ENCODE peak calls at places on chromosome 19, in nine cellular contexts. One of them, this sample, is unnamed.

GRCh38 chr19:4069331-4069959 is 2.7 kb upstream of the ZBTB7A start:
- DNase-seq in foreskin fibroblast: no peak
- DNase-seq in transverse colon: peak
- DNase-seq in kidney: peak
- DNase-seq in upper lobe of right lung: peak
- DNase-seq in ascending aorta: peak
- DNase-seq in mesothelial cell of epicardium: no peak
- DNase-seq in nephron progenitor cell: no peak
- DNase-seq in testis: no peak
- DNase-seq in this sample: no peak

GRCh38 chr19:15285896-15286591 is 46.3 kb downstream of the BRD4 start:
- DNase-seq in transverse colon: no peak
- DNase-seq in nephron progenitor cell: no peak
- DNase-seq in foreskin fibroblast: no peak
- DNase-seq in kidney: no peak
- DNase-seq in testis: no peak
- DNase-seq in ascending aorta: no peak
- DNase-seq in upper lobe of right lung: no peak
- DNase-seq in mesothelial cell of epicardium: no peak
- DNase-seq in this sample: no peak

GRCh38 chr19:33040994-33041827 is 23.5 kb downstream of the RHPN2 start:
- DNase-seq in foreskin fibroblast: peak
- DNase-seq in upper lobe of right lung: no peak
- DNase-seq in kidney: peak
- DNase-seq in mesothelial cell of epicardium: no peak
- DNase-seq in transverse colon: peak
- DNase-seq in testis: no peak
- DNase-seq in nephron progenitor cell: no peak
- DNase-seq in ascending aorta: no peak
- DNase-seq in this sample: no peak

GRCh38 chr19:28980236-28980868 is 232.6 kb downstream of the UQCRFS1 start:
- DNase-seq in kidney: no peak
- DNase-seq in upper lobe of right lung: no peak
- DNase-seq in testis: no peak
- DNase-seq in foreskin fibroblast: peak
- DNase-seq in transverse colon: no peak
- DNase-seq in mesothelial cell of epicardium: no peak
- DNase-seq in nephron progenitor cell: no peak
- DNase-seq in ascending aorta: peak
- DNase-seq in this sample: no peak

GRCh38 chr19:17159466-17160393 is 55.4 kb upstream of the USE1 start:
- DNase-seq in mesothelial cell of epicardium: no peak
- DNase-seq in foreskin fibroblast: peak
- DNase-seq in upper lobe of right lung: no peak
- DNase-seq in ascending aorta: no peak
- DNase-seq in testis: no peak
- DNase-seq in kidney: no peak
- DNase-seq in transverse colon: no peak
- DNase-seq in nephron progenitor cell: no peak
- DNase-seq in this sample: no peak

GRCh38 chr19:30309983-30310805 is 62.0 kb upstream of the ZNF536 start:
- DNase-seq in testis: no peak
- DNase-seq in nephron progenitor cell: no peak
- DNase-seq in ascending aorta: no peak
- DNase-seq in transverse colon: no peak
- DNase-seq in kidney: no peak
- DNase-seq in upper lobe of right lung: no peak
- DNase-seq in foreskin fibroblast: no peak
- DNase-seq in mesothelial cell of epicardium: no peak
- DNase-seq in this sample: no peak

GRCh38 chr19:36073121-36073876 is 18.6 kb downstream of the WDR62 start:
- DNase-seq in upper lobe of right lung: no peak
- DNase-seq in nephron progenitor cell: no peak
- DNase-seq in ascending aorta: no peak
- DNase-seq in mesothelial cell of epicardium: no peak
- DNase-seq in foreskin fibroblast: no peak
- DNase-seq in testis: no peak
- DNase-seq in transverse colon: no peak
- DNase-seq in kidney: peak
- DNase-seq in this sample: no peak

GRCh38 chr19:16382775-16383543 is 58.3 kb downstream of the KLF2 start:
- DNase-seq in upper lobe of right lung: peak
- DNase-seq in ascending aorta: peak
- DNase-seq in transverse colon: peak
- DNase-seq in mesothelial cell of epicardium: peak
- DNase-seq in testis: peak
- DNase-seq in kidney: peak
- DNase-seq in foreskin fibroblast: peak
- DNase-seq in nephron progenitor cell: peak
- DNase-seq in this sample: no peak

GRCh38 chr19:13932911-13933393 is 5.3 kb downstream of the PODNL1 start:
- DNase-seq in kidney: peak
- DNase-seq in foreskin fibroblast: no peak
- DNase-seq in nephron progenitor cell: no peak
- DNase-seq in testis: no peak
- DNase-seq in transverse colon: no peak
- DNase-seq in mesothelial cell of epicardium: no peak
- DNase-seq in ascending aorta: no peak
- DNase-seq in upper lobe of right lung: no peak
- DNase-seq in this sample: no peak

GRCh38 chr19:56403261-56403660 is 871 bp upstream of the ZNF583 start:
- DNase-seq in nephron progenitor cell: no peak
- DNase-seq in upper lobe of right lung: no peak
- DNase-seq in testis: no peak
- DNase-seq in ascending aorta: no peak
- DNase-seq in foreskin fibroblast: peak
- DNase-seq in kidney: no peak
- DNase-seq in mesothelial cell of epicardium: no peak
- DNase-seq in transverse colon: no peak
- DNase-seq in this sample: no peak

GRCh38 chr19:58153386-58153785 is 2.8 kb upstream of the ZNF329 start:
- DNase-seq in mesothelial cell of epicardium: no peak
- DNase-seq in nephron progenitor cell: no peak
- DNase-seq in transverse colon: no peak
- DNase-seq in foreskin fibroblast: no peak
- DNase-seq in ascending aorta: no peak
- DNase-seq in testis: no peak
- DNase-seq in kidney: no peak
- DNase-seq in upper lobe of right lung: no peak
- DNase-seq in this sample: no peak

GRCh38 chr19:20667281-20667680 is 5.9 kb upstream of the ZNF626 start:
- DNase-seq in ascending aorta: no peak
- DNase-seq in mesothelial cell of epicardium: no peak
- DNase-seq in nephron progenitor cell: no peak
- DNase-seq in transverse colon: no peak
- DNase-seq in kidney: no peak
- DNase-seq in foreskin fibroblast: no peak
- DNase-seq in testis: no peak
- DNase-seq in upper lobe of right lung: no peak
- DNase-seq in this sample: no peak

GRCh38 chr19:20660473-20660872 is 898 bp downstream of the ZNF626 start:
- DNase-seq in testis: peak
- DNase-seq in upper lobe of right lung: no peak
- DNase-seq in mesothelial cell of epicardium: no peak
- DNase-seq in ascending aorta: no peak
- DNase-seq in kidney: no peak
- DNase-seq in transverse colon: no peak
- DNase-seq in nephron progenitor cell: no peak
- DNase-seq in foreskin fibroblast: no peak
- DNase-seq in this sample: no peak

GRCh38 chr19:20661150-20661819 is at the start of gene ZNF626:
- DNase-seq in transverse colon: peak
- DNase-seq in kidney: peak
- DNase-seq in nephron progenitor cell: peak
- DNase-seq in foreskin fibroblast: peak
- DNase-seq in ascending aorta: peak
- DNase-seq in mesothelial cell of epicardium: peak
- DNase-seq in testis: peak
- DNase-seq in upper lobe of right lung: peak
- DNase-seq in this sample: peak

GRCh38 chr19:20664917-20665781 is 3.8 kb upstream of the ZNF626 start:
- DNase-seq in testis: peak
- DNase-seq in mesothelial cell of epicardium: no peak
- DNase-seq in transverse colon: no peak
- DNase-seq in ascending aorta: no peak
- DNase-seq in nephron progenitor cell: no peak
- DNase-seq in kidney: peak
- DNase-seq in upper lobe of right lung: peak
- DNase-seq in foreskin fibroblast: peak
- DNase-seq in this sample: no peak

DNA sequence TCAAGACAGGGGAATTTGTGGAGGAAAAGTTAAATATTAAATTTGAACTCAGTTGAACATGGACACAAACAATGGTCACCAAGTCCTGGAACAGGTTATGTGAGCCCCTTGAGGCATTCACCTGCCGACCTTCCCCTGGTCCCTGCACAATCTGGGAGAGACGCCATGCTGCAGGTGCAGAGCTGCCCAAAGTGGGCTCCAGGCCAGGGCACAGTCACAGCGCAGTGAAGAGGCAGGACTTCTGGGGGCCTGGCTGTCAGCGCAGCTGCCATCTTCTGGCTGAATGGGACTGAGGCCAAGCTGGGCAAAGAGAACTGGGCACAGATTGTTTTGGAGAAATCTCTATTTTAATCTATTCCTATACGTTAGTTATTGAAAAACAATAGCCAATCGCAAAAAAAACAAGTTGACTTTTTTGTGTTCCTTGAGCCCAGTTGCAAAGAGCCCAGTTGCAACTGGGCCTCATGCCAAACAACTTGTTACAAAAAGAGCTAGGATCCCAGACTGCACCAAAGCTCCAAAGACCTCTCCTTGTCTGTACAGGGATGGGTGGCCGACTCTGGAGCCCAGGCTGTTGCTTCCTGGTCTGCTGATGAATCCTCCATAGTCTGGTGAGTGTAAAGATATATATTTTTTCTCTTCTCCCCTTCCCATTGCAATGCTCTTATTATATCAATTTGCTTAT is 1.2 kb upstream of the ZNF626 start:
- DNase-seq in transverse colon: no peak
- DNase-seq in ascending aorta: no peak
- DNase-seq in kidney: peak
- DNase-seq in testis: peak
- DNase-seq in foreskin fibroblast: no peak
- DNase-seq in upper lobe of right lung: no peak
- DNase-seq in mesothelial cell of epicardium: no peak
- DNase-seq in nephron progenitor cell: no peak
- DNase-seq in this sample: no peak
- TF ChIP-seq CTCF in transverse colon: no peak
- TF ChIP-seq CTCF in ascending aorta: no peak
- TF ChIP-seq CTCF in kidney: no peak
- TF ChIP-seq CTCF in testis: no peak
- TF ChIP-seq CTCF in foreskin fibroblast: no peak
- TF ChIP-seq CTCF in upper lobe of right lung: no peak
- TF ChIP-seq CTCF in mesothelial cell of epicardium: no peak
- TF ChIP-seq CTCF in nephron progenitor cell: no peak
- TF ChIP-seq CTCF in this sample: no peak

DNA sequence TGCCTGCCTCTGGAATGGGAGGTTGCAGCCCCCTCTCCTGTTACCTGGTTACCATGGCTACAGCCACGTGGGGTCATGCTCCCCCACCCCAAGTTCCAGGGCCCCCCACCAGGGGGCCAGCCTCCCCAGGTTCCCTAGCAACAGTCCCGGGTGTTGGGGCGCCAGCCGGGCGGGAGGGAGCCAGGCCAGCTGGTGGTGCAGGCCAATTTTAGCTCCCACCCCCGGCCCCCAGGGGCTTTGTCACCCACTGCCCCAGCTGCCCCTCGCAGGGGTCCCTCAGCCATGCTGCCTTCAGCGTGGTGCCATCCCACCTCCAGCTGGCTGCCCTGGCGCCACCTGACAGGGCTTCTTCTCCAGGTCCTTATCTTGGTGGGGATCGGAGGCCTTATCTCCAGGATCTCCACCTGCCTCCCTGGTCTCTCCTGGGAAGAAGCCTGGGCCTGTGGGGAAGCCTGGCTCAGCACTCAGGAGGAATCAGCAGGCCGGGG is 3.0 kb downstream of the MARK4 start:
- DNase-seq in kidney: no peak
- DNase-seq in ascending aorta: no peak
- DNase-seq in transverse colon: no peak
- DNase-seq in testis: no peak
- DNase-seq in foreskin fibroblast: no peak
- DNase-seq in upper lobe of right lung: no peak
- DNase-seq in nephron progenitor cell: no peak
- DNase-seq in mesothelial cell of epicardium: no peak
- DNase-seq in this sample: no peak
- TF ChIP-seq CTCF in kidney: no peak
- TF ChIP-seq CTCF in ascending aorta: no peak
- TF ChIP-seq CTCF in transverse colon: no peak
- TF ChIP-seq CTCF in testis: no peak
- TF ChIP-seq CTCF in foreskin fibroblast: peak
- TF ChIP-seq CTCF in upper lobe of right lung: peak
- TF ChIP-seq CTCF in nephron progenitor cell: no peak
- TF ChIP-seq CTCF in mesothelial cell of epicardium: peak
- TF ChIP-seq CTCF in this sample: peak

GRCh38 chr19:37990362-37990761 is 83.4 kb downstream of the SIPA1L3 start:
- DNase-seq in foreskin fibroblast: no peak
- DNase-seq in ascending aorta: no peak
- DNase-seq in transverse colon: no peak
- DNase-seq in testis: no peak
- DNase-seq in mesothelial cell of epicardium: no peak
- DNase-seq in kidney: no peak
- DNase-seq in nephron progenitor cell: no peak
- DNase-seq in upper lobe of right lung: peak
- DNase-seq in this sample: no peak
- TF ChIP-seq CTCF in foreskin fibroblast: no peak
- TF ChIP-seq CTCF in ascending aorta: no peak
- TF ChIP-seq CTCF in transverse colon: no peak
- TF ChIP-seq CTCF in testis: no peak
- TF ChIP-seq CTCF in mesothelial cell of epicardium: no peak
- TF ChIP-seq CTCF in kidney: no peak
- TF ChIP-seq CTCF in nephron progenitor cell: no peak
- TF ChIP-seq CTCF in upper lobe of right lung: no peak
- TF ChIP-seq CTCF in this sample: no peak

GRCh38 chr19:10516671-10517286 is 468 bp downstream of the S1PR5 start:
- DNase-seq in mesothelial cell of epicardium: no peak
- DNase-seq in kidney: no peak
- DNase-seq in testis: no peak
- DNase-seq in upper lobe of right lung: no peak
- DNase-seq in ascending aorta: no peak
- DNase-seq in nephron progenitor cell: no peak
- DNase-seq in foreskin fibroblast: no peak
- DNase-seq in transverse colon: no peak
- DNase-seq in this sample: no peak

GRCh38 chr19:10517760-10518443 is 655 bp upstream of the S1PR5 start:
- DNase-seq in mesothelial cell of epicardium: peak
- DNase-seq in transverse colon: no peak
- DNase-seq in kidney: peak
- DNase-seq in testis: no peak
- DNase-seq in foreskin fibroblast: peak
- DNase-seq in nephron progenitor cell: peak
- DNase-seq in upper lobe of right lung: no peak
- DNase-seq in ascending aorta: no peak
- DNase-seq in this sample: no peak

GRCh38 chr19:10518444-10519361 is 1.5 kb upstream of the S1PR5 start:
- DNase-seq in nephron progenitor cell: peak
- DNase-seq in kidney: no peak
- DNase-seq in mesothelial cell of epicardium: no peak
- DNase-seq in ascending aorta: no peak
- DNase-seq in upper lobe of right lung: no peak
- DNase-seq in transverse colon: no peak
- DNase-seq in testis: no peak
- DNase-seq in foreskin fibroblast: no peak
- DNase-seq in this sample: peak

GRCh38 chr19:10516064-10516385 is 1.2 kb downstream of the S1PR5 start:
- DNase-seq in upper lobe of right lung: no peak
- DNase-seq in foreskin fibroblast: no peak
- DNase-seq in mesothelial cell of epicardium: no peak
- DNase-seq in testis: no peak
- DNase-seq in kidney: no peak
- DNase-seq in nephron progenitor cell: no peak
- DNase-seq in ascending aorta: no peak
- DNase-seq in transverse colon: no peak
- DNase-seq in this sample: no peak

GRCh38 chr19:10517361-10517759 is at the start of gene S1PR5:
- DNase-seq in kidney: peak
- DNase-seq in foreskin fibroblast: no peak
- DNase-seq in ascending aorta: no peak
- DNase-seq in testis: no peak
- DNase-seq in nephron progenitor cell: peak
- DNase-seq in upper lobe of right lung: peak
- DNase-seq in mesothelial cell of epicardium: peak
- DNase-seq in transverse colon: no peak
- DNase-seq in this sample: no peak
- TF ChIP-seq CTCF in kidney: no peak
- TF ChIP-seq CTCF in foreskin fibroblast: no peak
- TF ChIP-seq CTCF in ascending aorta: no peak
- TF ChIP-seq CTCF in testis: no peak
- TF ChIP-seq CTCF in nephron progenitor cell: no peak
- TF ChIP-seq CTCF in upper lobe of right lung: no peak
- TF ChIP-seq CTCF in mesothelial cell of epicardium: no peak
- TF ChIP-seq CTCF in transverse colon: no peak
- TF ChIP-seq CTCF in this sample: peak

This sample was measured in chondrocyte.